ENCODE peak calls at places on chromosome 9, in ten cellular contexts. F, Z, Y, A, H, O, M, P, L and D are unnamed samples.

GRCh38 chr9:136226680-136227410 is 18.8 kb downstream of the QSOX2 start:
- DNase-seq in F (no peak), Z (no peak), Y (no peak), A (no peak), H (no peak), O (peak; percentile 10), M (no peak), P (no peak), L (no peak), D (no peak)

GRCh38 chr9:13534006-13534405 is 254.5 kb upstream of the MPDZ start:
- DNase-seq in F (no peak), Z (no peak), Y (no peak), A (no peak), H (no peak), O (no peak), M (no peak), P (no peak), L (no peak), D (no peak)

GRCh38 chr9:93860694-93861658 is 94.2 kb downstream of the BARX1 start:
- DNase-seq in F (no peak), Z (no peak), Y (no peak), A (no peak), H (no peak), O (peak; percentile 44), M (no peak), P (no peak), L (no peak), D (no peak)

GRCh38 chr9:4508246-4508906 is 18.1 kb downstream of the SLC1A1 start:
- DNase-seq in F (no peak), Z (no peak), Y (peak; percentile 64), A (no peak), H (no peak), O (no peak), M (no peak), P (no peak), L (no peak), D (no peak)

GRCh38 chr9:121686930-121687541 is 35.6 kb downstream of the DAB2IP start:
- DNase-seq in F (no peak), Z (peak; percentile 35), Y (peak; percentile 50), A (peak; percentile 40), H (no peak), O (peak; percentile 87), M (peak; percentile 80), P (peak; percentile 88), L (peak; percentile 41), D (peak; percentile 84)

GRCh38 chr9:34899535-34900158 is 58.4 kb upstream of the PHF24 start:
- DNase-seq in F (peak; percentile 86), Z (peak; percentile 67), Y (peak; percentile 42), A (peak; percentile 73), H (peak; percentile 75), O (peak; percentile 85), M (peak; percentile 89), P (peak; percentile 85), L (peak; percentile 53), D (peak; percentile 83)

GRCh38 chr9:85444243-85444642 is 297.5 kb downstream of the AGTPBP1 start:
- DNase-seq in F (no peak), Z (no peak), Y (no peak), A (no peak), H (no peak), O (no peak), M (no peak), P (no peak), L (no peak), D (no peak)

GRCh38 chr9:137192448-137192780 is 3.9 kb downstream of the SSNA1 start:
- DNase-seq in F (no peak), Z (no peak), Y (no peak), A (no peak), H (no peak), O (no peak), M (no peak), P (no peak), L (no peak), D (no peak)

GRCh38 chr9:70367305-70367930 is 47.0 kb downstream of the KLF9 start:
- DNase-seq in F (no peak), Z (no peak), Y (no peak), A (no peak), H (no peak), O (no peak), M (no peak), P (no peak), L (no peak), D (no peak)

GRCh38 chr9:36828574-36829141 is 205.4 kb downstream of the PAX5 start:
- DNase-seq in F (peak; percentile 67), Z (no peak), Y (no peak), A (no peak), H (no peak), O (no peak), M (no peak), P (no peak), L (no peak), D (no peak)

GRCh38 chr9:133683494-133684460 is 47.6 kb downstream of the DBH start:
- DNase-seq in F (no peak), Z (no peak), Y (no peak), A (peak; percentile 37), H (peak; percentile 81), O (peak; percentile 93), M (peak; percentile 77), P (peak; percentile 82), L (no peak), D (peak; percentile 80)

GRCh38 chr9:68844623-68845612 is 139.9 kb downstream of the PIP5K1B start:
- DNase-seq in F (no peak), Z (peak; percentile 62), Y (no peak), A (peak; percentile 10), H (no peak), O (peak; percentile 72), M (peak; percentile 19), P (no peak), L (peak; percentile 10), D (peak; percentile 59)

GRCh38 chr9:127568971-127569818 is 42.9 kb upstream of the STXBP1 start:
- DNase-seq in F (peak; percentile 90), Z (peak; percentile 6), Y (peak; percentile 87), A (peak; percentile 82), H (peak; percentile 75), O (peak; percentile 94), M (peak; percentile 85), P (peak; percentile 85), L (peak; percentile 81), D (peak; percentile 86)

GRCh38 chr9:21883642-21884041 is 81.2 kb downstream of the MTAP start:
- DNase-seq in F (no peak), Z (peak; percentile 91), Y (no peak), A (no peak), H (no peak), O (no peak), M (no peak), P (no peak), L (no peak), D (no peak)

GRCh38 chr9:13956107-13956506 is 357.8 kb downstream of the NFIB start:
- DNase-seq in F (no peak), Z (no peak), Y (no peak), A (no peak), H (no peak), O (no peak), M (no peak), P (no peak), L (no peak), D (no peak)

GRCh38 chr9:107733530-107733907 is 243.9 kb upstream of the KLF4 start:
- DNase-seq in F (peak; percentile 80), Z (no peak), Y (peak; percentile 82), A (no peak), H (no peak), O (peak; percentile 72), M (no peak), P (peak; percentile 84), L (no peak), D (peak; percentile 80)

GRCh38 chr9:117414906-117415583 is at the start of gene ASTN2:
- DNase-seq in F (no peak), Z (no peak), Y (no peak), A (no peak), H (no peak), O (peak; percentile 82), M (no peak), P (peak; percentile 61), L (peak; percentile 22), D (no peak)

GRCh38 chr9:16986441-16987387 is 116.2 kb upstream of the BNC2 start:
- DNase-seq in F (no peak), Z (no peak), Y (peak; percentile 89), A (no peak), H (no peak), O (no peak), M (no peak), P (no peak), L (no peak), D (no peak)

GRCh38 chr9:123421801-123422455 is 65.9 kb downstream of the CRB2 start:
- DNase-seq in F (peak; percentile 43), Z (no peak), Y (no peak), A (no peak), H (no peak), O (no peak), M (no peak), P (no peak), L (no peak), D (no peak)

GRCh38 chr9:136728548-136729123 is 14.1 kb downstream of the LCN10 start:
- DNase-seq in F (no peak), Z (no peak), Y (peak; percentile 37), A (no peak), H (no peak), O (peak; percentile 77), M (no peak), P (no peak), L (no peak), D (no peak)

GRCh38 chr9:92147030-92147853 is 32.0 kb upstream of the SPTLC1 start:
- DNase-seq in F (no peak), Z (peak; percentile 39), Y (peak; percentile 74), A (no peak), H (no peak), O (no peak), M (peak; percentile 30), P (no peak), L (peak; percentile 59), D (no peak)

GRCh38 chr9:98811051-98811650 is 3.7 kb downstream of the GALNT12 start:
- DNase-seq in F (no peak), Z (no peak), Y (peak; percentile 58), A (no peak), H (no peak), O (no peak), M (peak; percentile 22), P (no peak), L (no peak), D (no peak)

GRCh38 chr9:5459289-5459829 is 9.0 kb downstream of the CD274 start:
- DNase-seq in F (no peak), Z (peak; percentile 54), Y (no peak), A (no peak), H (no peak), O (no peak), M (peak; percentile 57), P (no peak), L (no peak), D (no peak)

GRCh38 chr9:5892456-5893133 is 1.9 kb downstream of the MLANA start:
- DNase-seq in F (no peak), Z (no peak), Y (no peak), A (no peak), H (no peak), O (no peak), M (no peak), P (no peak), L (no peak), D (no peak)

GRCh38 chr9:128310461-128310860 is 11.8 kb downstream of the TRUB2 start:
- DNase-seq in F (no peak), Z (no peak), Y (no peak), A (no peak), H (no peak), O (no peak), M (no peak), P (peak; percentile 77), L (no peak), D (peak; percentile 60)

GRCh38 chr9:37390759-37391158 is 31.7 kb upstream of the GRHPR start:
- DNase-seq in F (no peak), Z (no peak), Y (no peak), A (no peak), H (peak; percentile 11), O (no peak), M (peak; percentile 62), P (no peak), L (no peak), D (no peak)

GRCh38 chr9:130433168-130433946 is 11.4 kb upstream of the ASS1 start:
- DNase-seq in F (no peak), Z (no peak), Y (peak; percentile 46), A (peak; percentile 29), H (no peak), O (peak; percentile 82), M (peak; percentile 43), P (peak; percentile 53), L (peak; percentile 58), D (peak; percentile 60)

GRCh38 chr9:94065535-94065961 is 18.7 kb upstream of the PTPDC1 start:
- DNase-seq in F (no peak), Z (peak; percentile 76), Y (peak; percentile 76), A (peak; percentile 62), H (peak; percentile 58), O (peak; percentile 66), M (peak; percentile 78), P (peak; percentile 77), L (peak; percentile 72), D (peak; percentile 67)